ENCODE peak calls at places on chromosomes 12 and 14, in nine cellular contexts. X, W, H, C, V, Y, N, U and R are unnamed samples.

GRCh38 chr12:45050751-45051489 is at the start of gene DBX2:
- DNase-seq in X (peak), W (no peak), H (no peak), C (no peak), V (no peak), Y (no peak), N (peak), U (no peak), R (peak)

GRCh38 chr14:91123201-91123600 is 9.3 kb downstream of the DGLUCY start:
- DNase-seq in X (no peak), W (no peak), H (no peak), C (no peak), V (no peak), Y (no peak), N (no peak), U (no peak), R (no peak)

GRCh38 chr14:20436363-20436755 is 393 bp upstream of the KLHL33 start:
- DNase-seq in X (no peak), W (no peak), H (no peak), C (no peak), V (no peak), Y (no peak), N (peak), U (no peak), R (peak)

GRCh38 chr14:69363964-69364363 is 34.1 kb downstream of the ERH start:
- DNase-seq in X (no peak), W (no peak), H (no peak), C (no peak), V (no peak), Y (no peak), N (no peak), U (no peak), R (no peak)

GRCh38 chr12:45309826-45310626 is 94.1 kb downstream of the ANO6 start:
- DNase-seq in X (no peak), W (no peak), H (no peak), C (peak), V (no peak), Y (no peak), N (peak), U (no peak), R (peak)

GRCh38 chr12:124568431-124569374 is 1.3 kb upstream of the NCOR2 start:
- DNase-seq in X (peak), W (no peak), H (peak), C (peak), V (peak), Y (peak), N (peak), U (peak), R (peak)

GRCh38 chr12:115771601-115772000 is 505.9 kb downstream of the MED13L start:
- DNase-seq in X (no peak), W (no peak), H (no peak), C (no peak), V (no peak), Y (no peak), N (no peak), U (no peak), R (no peak)

GRCh38 chr14:56073783-56074182 is 44.4 kb upstream of the PELI2 start:
- DNase-seq in X (no peak), W (no peak), H (no peak), C (no peak), V (no peak), Y (no peak), N (peak), U (no peak), R (no peak)

GRCh38 chr14:104091927-104092771 is 6.6 kb downstream of the ASPG start:
- DNase-seq in X (no peak), W (no peak), H (no peak), C (no peak), V (no peak), Y (no peak), N (no peak), U (no peak), R (no peak)